ENCODE peak calls at places on chromosomes 3 and 15, in eight cellular contexts. X is cardiac fibroblast; L is WTC11; O is psoas muscle; M is astrocyte of the spinal cord; N is CD8-positive, alpha-beta T cell; I is neural crest cell; E is MCF 10A. V is an unnamed sample.

GRCh38 chr15:99943466-99943865 is 210.2 kb upstream of the LYSMD4 start:
- DNase-seq in X (no peak), L (no peak), O (no peak), M (no peak), N (no peak), I (no peak), E (no peak), V (no peak)

GRCh38 chr15:100627789-100628395 is 25.5 kb downstream of the ASB7 start:
- DNase-seq in X (peak), L (peak), O (no peak), M (peak), N (peak), I (peak), E (peak), V (peak)

GRCh38 chr3:188179006-188179966 is 25.3 kb downstream of the LPP start:
- DNase-seq in X (peak), L (no peak), O (peak), M (peak), N (no peak), I (no peak), E (no peak), V (no peak)

GRCh38 chr15:58830556-58830955 is 59.5 kb downstream of the MINDY2 start:
- DNase-seq in X (no peak), L (no peak), O (no peak), M (no peak), N (no peak), I (no peak), E (no peak), V (no peak)

GRCh38 chr15:91864669-91865068 is 11.2 kb downstream of the SLCO3A1 start:
- DNase-seq in X (no peak), L (no peak), O (no peak), M (no peak), N (no peak), I (no peak), E (no peak), V (peak)

GRCh38 chr15:81939604-81940440 is 106.0 kb downstream of the MEX3B start:
- DNase-seq in X (peak), L (peak), O (no peak), M (peak), N (no peak), I (peak), E (peak), V (no peak)

GRCh38 chr3:107644631-107645030 is 121.9 kb downstream of the BBX start:
- DNase-seq in X (peak), L (no peak), O (no peak), M (no peak), N (no peak), I (no peak), E (no peak), V (no peak)

GRCh38 chr15:70478251-70478990 is 284.9 kb downstream of the UACA start:
- DNase-seq in X (no peak), L (no peak), O (no peak), M (no peak), N (no peak), I (no peak), E (no peak), V (no peak)

GRCh38 chr15:53978248-53978906 is at the start of gene UNC13C:
- DNase-seq in X (no peak), L (peak), O (peak), M (no peak), N (no peak), I (peak), E (no peak), V (no peak)

GRCh38 chr3:160678447-160678846 is 1.5 kb downstream of the ARL14 start:
- DNase-seq in X (no peak), L (no peak), O (no peak), M (no peak), N (no peak), I (no peak), E (no peak), V (no peak)

GRCh38 chr3:10397879-10398278 is 77.0 kb upstream of the SEC13 start:
- DNase-seq in X (no peak), L (no peak), O (peak), M (no peak), N (no peak), I (no peak), E (no peak), V (no peak)

GRCh38 chr3:141104151-141104741 is 53.1 kb downstream of the SPSB4 start:
- DNase-seq in X (no peak), L (no peak), O (peak), M (no peak), N (no peak), I (no peak), E (no peak), V (no peak)

GRCh38 chr15:51801391-51801835 is 28.0 kb upstream of the TMOD3 start:
- DNase-seq in X (peak), L (peak), O (peak), M (peak), N (no peak), I (peak), E (peak), V (no peak)

GRCh38 chr3:30700702-30701321 is 94.4 kb downstream of the TGFBR2 start:
- DNase-seq in X (no peak), L (no peak), O (no peak), M (no peak), N (no peak), I (no peak), E (no peak), V (no peak)

GRCh38 chr15:85858586-85859375 is 64.1 kb upstream of the KLHL25 start:
- DNase-seq in X (peak), L (peak), O (peak), M (peak), N (peak), I (peak), E (peak), V (peak)

GRCh38 chr3:71231680-71232079 is 351.8 kb downstream of the FOXP1 start:
- DNase-seq in X (no peak), L (no peak), O (no peak), M (no peak), N (no peak), I (no peak), E (no peak), V (no peak)
- TF ChIP-seq CTCF in X (no peak), L (no peak), O (no peak), M (no peak), N (no peak), I (no peak), E (no peak), V (no peak)

DNA sequence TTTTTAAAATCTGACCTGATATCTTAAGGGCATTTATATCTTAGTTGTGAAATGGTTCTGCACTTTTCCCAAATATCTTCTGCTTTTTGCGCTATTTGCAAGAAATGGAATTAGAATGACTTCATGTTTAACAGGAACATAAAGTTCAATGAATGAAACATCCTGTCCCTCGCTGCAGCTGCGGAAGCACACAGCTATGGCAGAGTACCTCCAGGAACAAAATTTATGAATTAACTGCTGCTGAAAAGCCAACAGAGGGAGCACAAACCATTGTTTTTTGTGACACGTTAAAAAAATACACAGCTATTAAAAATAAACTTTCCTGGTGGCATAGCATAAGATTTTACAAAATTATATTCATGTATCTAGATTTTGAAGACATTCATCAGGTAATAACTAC is 404.4 kb upstream of the MDFIC2 start:
- DNase-seq in X (peak), L (no peak), O (peak), M (peak), N (no peak), I (no peak), E (peak), V (no peak)
- TF ChIP-seq CTCF in X (peak), L (no peak), O (peak), M (peak), N (no peak), I (peak), E (peak), V (no peak)

GRCh38 chr15:42730536-42730935 is 6.4 kb downstream of the CDAN1 start:
- DNase-seq in X (no peak), L (no peak), O (no peak), M (no peak), N (no peak), I (no peak), E (no peak), V (no peak)

GRCh38 chr15:42731461-42731860 is 5.5 kb downstream of the CDAN1 start:
- DNase-seq in X (no peak), L (no peak), O (no peak), M (no peak), N (no peak), I (no peak), E (no peak), V (no peak)

GRCh38 chr15:42732095-42732827 is 4.7 kb downstream of the CDAN1 start:
- DNase-seq in X (no peak), L (no peak), O (no peak), M (no peak), N (no peak), I (no peak), E (no peak), V (no peak)

GRCh38 chr15:42734076-42734672 is 2.8 kb downstream of the CDAN1 start:
- DNase-seq in X (no peak), L (no peak), O (no peak), M (no peak), N (no peak), I (no peak), E (no peak), V (no peak)

DNA sequence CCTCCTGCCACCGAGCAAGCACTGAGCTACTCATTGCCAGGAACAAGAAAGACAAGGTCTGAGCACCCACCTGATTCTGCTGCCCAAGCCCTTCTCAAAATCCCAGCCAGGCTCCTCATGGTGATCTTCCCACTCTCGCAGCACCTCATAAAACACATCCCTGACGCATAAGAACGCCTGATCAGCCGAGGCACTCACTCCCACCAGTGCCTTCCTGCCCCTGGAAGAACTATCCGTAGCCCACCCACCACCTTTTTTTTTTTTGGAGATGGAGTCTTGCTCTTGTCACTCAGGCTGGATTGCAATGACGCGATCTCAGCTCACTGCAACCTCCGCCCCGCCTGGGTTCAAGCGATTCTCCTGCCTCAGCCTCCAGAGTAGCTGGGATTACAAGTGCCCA is 3.9 kb downstream of the CDAN1 start:
- DNase-seq in X (no peak), L (no peak), O (no peak), M (no peak), N (no peak), I (no peak), E (no peak), V (no peak)
- TF ChIP-seq CTCF in X (no peak), L (no peak), O (no peak), M (no peak), N (no peak), I (no peak), E (no peak), V (no peak)

GRCh38 chr3:171804618-171805389 is 5.5 kb downstream of the PLD1 start:
- DNase-seq in X (peak), L (no peak), O (no peak), M (peak), N (no peak), I (no peak), E (peak), V (no peak)
- TF ChIP-seq CTCF in X (no peak), L (no peak), O (no peak), M (no peak), N (no peak), I (no peak), E (no peak), V (no peak)